ENCODE peak calls at places on chromosomes 4 and X, in nine cellular contexts. V is left colon; N is T-cell; R is mucosa of descending colon; L is GDM1; C is C1 segment of cervical spinal cord; H is activated CD4-positive, alpha-beta T cell treated with anti-CD3 and anti-CD28 coated beads, Interleukin-2, amount 10 ng/mL, durations not matched to agents 7 days and 5 days; Y is thoracic aorta; I is fibroblast of lung. Q is an unnamed sample.

GRCh38 chr4:53908661-53909078 is 155.7 kb downstream of the CHIC2 start:
- DNase-seq in V (no peak), N (peak), R (no peak), L (peak), C (peak), H (peak), Y (no peak), I (peak), Q (peak)

GRCh38 chr4:154485127-154485773 is 6.3 kb downstream of the DCHS2 start:
- DNase-seq in V (no peak), N (no peak), R (no peak), L (no peak), C (no peak), H (no peak), Y (no peak), I (no peak), Q (no peak)

GRCh38 chr4:89769856-89770255 is 67.1 kb downstream of the SNCA start:
- DNase-seq in V (no peak), N (no peak), R (no peak), L (no peak), C (no peak), H (no peak), Y (no peak), I (no peak), Q (no peak)

GRCh38 chr4:7806080-7806630 is 133.5 kb downstream of the AFAP1 start:
- DNase-seq in V (peak), N (no peak), R (no peak), L (no peak), C (peak), H (no peak), Y (no peak), I (peak), Q (peak)

GRCh38 chrX:42615161-42615563 is 162.8 kb downstream of the PPP1R2C start:
- DNase-seq in V (peak), N (no peak), R (peak), L (no peak), C (no peak), H (peak), Y (no peak), I (no peak), Q (no peak)

GRCh38 chr4:17206829-17207773 is 304.8 kb downstream of the QDPR start:
- DNase-seq in V (no peak), N (no peak), R (no peak), L (no peak), C (no peak), H (no peak), Y (no peak), I (no peak), Q (no peak)

GRCh38 chr4:26466871-26467270 is 23.4 kb downstream of the CCKAR start:
- DNase-seq in V (no peak), N (no peak), R (no peak), L (no peak), C (no peak), H (no peak), Y (no peak), I (no peak), Q (no peak)

GRCh38 chr4:25807101-25807728 is 55.6 kb downstream of the SEL1L3 start:
- DNase-seq in V (no peak), N (no peak), R (no peak), L (no peak), C (no peak), H (no peak), Y (no peak), I (no peak), Q (no peak)

GRCh38 chr4:128483041-128483440 is 195.4 kb upstream of the PGRMC2 start:
- DNase-seq in V (no peak), N (no peak), R (no peak), L (no peak), C (no peak), H (no peak), Y (no peak), I (no peak), Q (peak)

GRCh38 chr4:93751410-93751809 is 77.1 kb upstream of the ATOH1 start:
- DNase-seq in V (no peak), N (no peak), R (no peak), L (no peak), C (peak), H (no peak), Y (no peak), I (no peak), Q (no peak)

GRCh38 chr4:125736057-125736456 is 421.3 kb downstream of the FAT4 start:
- DNase-seq in V (no peak), N (no peak), R (no peak), L (no peak), C (no peak), H (no peak), Y (no peak), I (peak), Q (peak)

GRCh38 chrX:115344885-115345653 is 55.6 kb downstream of the LUZP4 start:
- DNase-seq in V (peak), N (no peak), R (peak), L (no peak), C (peak), H (no peak), Y (peak), I (peak), Q (peak)

GRCh38 chrX:39445336-39445735 is 644.1 kb downstream of the MID1IP1 start:
- DNase-seq in V (no peak), N (peak), R (peak), L (no peak), C (no peak), H (peak), Y (no peak), I (no peak), Q (peak)

GRCh38 chrX:118207831-118208453 is 91.3 kb upstream of the KLHL13 start:
- DNase-seq in V (no peak), N (no peak), R (peak), L (no peak), C (no peak), H (no peak), Y (no peak), I (no peak), Q (no peak)

GRCh38 chr4:102778720-102779119 is 18.0 kb upstream of the MANBA start:
- DNase-seq in V (peak), N (no peak), R (peak), L (no peak), C (no peak), H (no peak), Y (no peak), I (no peak), Q (peak)

GRCh38 chr4:126568652-126569580 is 1063.8 kb upstream of the INTU start:
- DNase-seq in V (no peak), N (no peak), R (no peak), L (no peak), C (no peak), H (no peak), Y (no peak), I (no peak), Q (no peak)

GRCh38 chr4:96149911-96150310 is 310.0 kb downstream of the PDHA2 start:
- DNase-seq in V (no peak), N (no peak), R (no peak), L (no peak), C (no peak), H (no peak), Y (no peak), I (no peak), Q (no peak)

GRCh38 chrX:23656684-23657083 is 10.6 kb upstream of the PRDX4 start:
- DNase-seq in V (no peak), N (no peak), R (no peak), L (no peak), C (no peak), H (no peak), Y (no peak), I (peak), Q (no peak)

GRCh38 chr4:176393306-176394013 is 73.7 kb downstream of the SPCS3 start:
- DNase-seq in V (no peak), N (no peak), R (no peak), L (no peak), C (no peak), H (no peak), Y (no peak), I (peak), Q (no peak)

GRCh38 chrX:10028283-10029104 is 61.3 kb downstream of the CLDN34 start:
- DNase-seq in V (no peak), N (no peak), R (no peak), L (no peak), C (no peak), H (no peak), Y (no peak), I (peak), Q (no peak)